ENCODE peak calls at places on chromosome 2, in five cellular contexts. One of them, this sample, is unnamed.

GRCh38 chr2:101253013-101253712 is 477 bp downstream of the CNOT11 start:
- DNase-seq in NCI-H1048: no peak
- DNase-seq in ovary: no peak
- DNase-seq in psoas muscle: peak
- DNase-seq in GM03348: peak
- DNase-seq in this sample: peak

GRCh38 chr2:38665854-38666577 is at the start of gene GALM:
- DNase-seq in GM03348: peak
- DNase-seq in psoas muscle: peak
- DNase-seq in NCI-H1048: no peak
- DNase-seq in ovary: peak
- DNase-seq in this sample: peak

GRCh38 chr2:109330056-109330455 is 201.1 kb downstream of the SH3RF3 start:
- DNase-seq in NCI-H1048: no peak
- DNase-seq in ovary: no peak
- DNase-seq in GM03348: peak
- DNase-seq in psoas muscle: no peak
- DNase-seq in this sample: no peak

GRCh38 chr2:180647651-180648050 is 332.8 kb upstream of the UBE2E3 start:
- DNase-seq in ovary: no peak
- DNase-seq in NCI-H1048: no peak
- DNase-seq in psoas muscle: no peak
- DNase-seq in GM03348: no peak
- DNase-seq in this sample: no peak

GRCh38 chr2:143284087-143284675 is 155.0 kb downstream of the ARHGAP15 start:
- DNase-seq in psoas muscle: no peak
- DNase-seq in ovary: no peak
- DNase-seq in GM03348: peak
- DNase-seq in NCI-H1048: peak
- DNase-seq in this sample: no peak

GRCh38 chr2:149741646-149742045 is 154.1 kb upstream of the MMADHC start:
- DNase-seq in ovary: no peak
- DNase-seq in psoas muscle: no peak
- DNase-seq in GM03348: peak
- DNase-seq in NCI-H1048: no peak
- DNase-seq in this sample: no peak

GRCh38 chr2:121664713-121665112 is 15.5 kb upstream of the CLASP1 start:
- DNase-seq in ovary: no peak
- DNase-seq in GM03348: no peak
- DNase-seq in NCI-H1048: no peak
- DNase-seq in psoas muscle: no peak
- DNase-seq in this sample: no peak

GRCh38 chr2:53018830-53019425 is 748.7 kb upstream of the CHAC2 start:
- DNase-seq in psoas muscle: no peak
- DNase-seq in ovary: no peak
- DNase-seq in GM03348: no peak
- DNase-seq in NCI-H1048: no peak
- DNase-seq in this sample: no peak

GRCh38 chr2:75627902-75628504 is 18.6 kb upstream of the MRPL19 start:
- DNase-seq in ovary: peak
- DNase-seq in psoas muscle: peak
- DNase-seq in NCI-H1048: peak
- DNase-seq in GM03348: peak
- DNase-seq in this sample: peak

GRCh38 chr2:84526562-84526961 is 10.3 kb downstream of the DNAH6 start:
- DNase-seq in GM03348: peak
- DNase-seq in ovary: no peak
- DNase-seq in NCI-H1048: no peak
- DNase-seq in psoas muscle: no peak
- DNase-seq in this sample: no peak

This sample was measured in sigmoid colon.